ENCODE peak calls at places on chromosome 11, in ten cellular contexts. I is fibroblast of lung; P is NCI-H1092 treated with DMSO at 0.1 percent for 48 hours; G is amniotic stem cell; T is midbrain; C is GM03348; Q is iris pigment epithelial cell; O is glomerular endothelial cell; M is NCI-H1417; X is activated naive CD4-positive, alpha-beta T cell treated with anti-CD3 and anti-CD28 coated beads for 36 hours. E is an unnamed sample.

GRCh38 chr11:74427377-74427776 is 29.1 kb upstream of the PGM2L1 start:
- DNase-seq in M (no peak), C (no peak), O (peak), Q (peak), X (no peak), I (peak), P (no peak), G (no peak), T (no peak), E (no peak)

GRCh38 chr11:12186683-12187082 is 76.3 kb downstream of the MICAL2 start:
- DNase-seq in Q (no peak), T (no peak), P (peak), G (no peak), I (no peak), O (no peak), M (no peak), C (no peak), X (no peak), E (no peak)

GRCh38 chr11:44631831-44632230 is 66.4 kb downstream of the CD82 start:
- DNase-seq in T (no peak), O (no peak), Q (no peak), C (peak), M (no peak), X (no peak), I (no peak), P (no peak), G (no peak), E (no peak)

GRCh38 chr11:121191787-121192186 is 90.7 kb downstream of the TECTA start:
- DNase-seq in T (no peak), P (peak), C (no peak), M (peak), G (no peak), X (no peak), I (no peak), O (no peak), Q (no peak), E (no peak)

GRCh38 chr11:44365616-44366015 is 55.7 kb upstream of the ALX4 start:
- DNase-seq in T (no peak), I (no peak), M (no peak), Q (no peak), O (no peak), P (no peak), G (no peak), X (no peak), C (no peak), E (no peak)

GRCh38 chr11:109554951-109555350 is 133.0 kb downstream of the C11orf87 start:
- DNase-seq in M (no peak), Q (peak), G (no peak), O (no peak), C (no peak), X (no peak), I (peak), T (no peak), P (no peak), E (no peak)

GRCh38 chr11:71153005-71153395 is 99.4 kb downstream of the SHANK2 start:
- DNase-seq in C (peak), Q (peak), X (no peak), T (no peak), I (no peak), M (no peak), O (no peak), P (no peak), G (no peak), E (no peak)

GRCh38 chr11:66289548-66290331 is 797 bp upstream of the YIF1A start:
- DNase-seq in I (no peak), T (peak), Q (no peak), O (no peak), X (peak), C (peak), M (no peak), G (peak), P (no peak), E (peak)

GRCh38 chr11:19843106-19843505 is 130.5 kb downstream of the NAV2 start:
- DNase-seq in Q (no peak), O (no peak), T (no peak), G (no peak), P (no peak), I (no peak), X (no peak), C (no peak), M (no peak), E (no peak)

GRCh38 chr11:75474878-75475766 is 42.1 kb upstream of the KLHL35 start:
- DNase-seq in O (no peak), M (peak), I (peak), Q (peak), C (peak), X (peak), G (no peak), P (no peak), T (no peak), E (peak)

GRCh38 chr11:22192642-22193347 is at the start of gene ANO5:
- DNase-seq in C (peak), M (peak), G (no peak), X (no peak), Q (no peak), I (peak), O (no peak), T (peak), P (peak), E (peak)

GRCh38 chr11:120248551-120249278 is 8.8 kb downstream of the POU2F3 start:
- DNase-seq in P (no peak), M (no peak), C (peak), O (no peak), G (no peak), X (peak), I (peak), Q (peak), T (no peak), E (peak)

GRCh38 chr11:72439455-72439854 is 5.1 kb upstream of the CLPB start:
- DNase-seq in C (peak), M (no peak), I (peak), G (no peak), Q (peak), X (no peak), O (no peak), P (no peak), T (no peak), E (no peak)

GRCh38 chr11:75413864-75414263 is 14.5 kb downstream of the RPS3 start:
- DNase-seq in Q (no peak), G (no peak), P (no peak), I (no peak), C (no peak), T (no peak), O (no peak), M (no peak), X (no peak), E (no peak)

E was measured in A673.